ENCODE peak calls at places on chromosomes 2 and 18, in nine cellular contexts. One of them, this sample, is unnamed.

GRCh38 chr18:40938615-40939014 is 1016.4 kb upstream of the PIK3C3 start:
- DNase-seq in WTC11: no peak
- DNase-seq in cardiac fibroblast: no peak
- DNase-seq in CD8-positive, alpha-beta T cell: no peak
- DNase-seq in nephron progenitor cell: no peak
- DNase-seq in astrocyte: no peak
- DNase-seq in heart right ventricle: no peak
- DNase-seq in Calu3: no peak
- DNase-seq in kidney epithelial cell: no peak
- DNase-seq in this sample: no peak

GRCh38 chr2:199797431-199797830 is 53.6 kb downstream of the FTCDNL1 start:
- DNase-seq in kidney epithelial cell: no peak
- DNase-seq in astrocyte: no peak
- DNase-seq in WTC11: no peak
- DNase-seq in Calu3: no peak
- DNase-seq in cardiac fibroblast: no peak
- DNase-seq in CD8-positive, alpha-beta T cell: no peak
- DNase-seq in heart right ventricle: no peak
- DNase-seq in nephron progenitor cell: no peak
- DNase-seq in this sample: no peak

GRCh38 chr2:234955091-234955511 is 3.3 kb downstream of the SH3BP4 start:
- DNase-seq in nephron progenitor cell: no peak
- DNase-seq in cardiac fibroblast: no peak
- DNase-seq in heart right ventricle: no peak
- DNase-seq in WTC11: peak
- DNase-seq in astrocyte: no peak
- DNase-seq in kidney epithelial cell: no peak
- DNase-seq in Calu3: no peak
- DNase-seq in CD8-positive, alpha-beta T cell: no peak
- DNase-seq in this sample: no peak

GRCh38 chr2:63078852-63079606 is 28.4 kb downstream of the OTX1 start:
- DNase-seq in CD8-positive, alpha-beta T cell: no peak
- DNase-seq in WTC11: peak
- DNase-seq in cardiac fibroblast: peak
- DNase-seq in kidney epithelial cell: no peak
- DNase-seq in nephron progenitor cell: no peak
- DNase-seq in astrocyte: no peak
- DNase-seq in heart right ventricle: no peak
- DNase-seq in Calu3: peak
- DNase-seq in this sample: no peak

GRCh38 chr2:226514895-226515294 is 284.7 kb downstream of the IRS1 start:
- DNase-seq in cardiac fibroblast: peak
- DNase-seq in Calu3: no peak
- DNase-seq in WTC11: no peak
- DNase-seq in kidney epithelial cell: no peak
- DNase-seq in astrocyte: peak
- DNase-seq in nephron progenitor cell: no peak
- DNase-seq in CD8-positive, alpha-beta T cell: no peak
- DNase-seq in heart right ventricle: no peak
- DNase-seq in this sample: no peak

GRCh38 chr2:69767034-69767433 is 25.1 kb downstream of the ANXA4 start:
- DNase-seq in Calu3: no peak
- DNase-seq in heart right ventricle: no peak
- DNase-seq in nephron progenitor cell: no peak
- DNase-seq in CD8-positive, alpha-beta T cell: no peak
- DNase-seq in kidney epithelial cell: no peak
- DNase-seq in WTC11: no peak
- DNase-seq in astrocyte: peak
- DNase-seq in cardiac fibroblast: peak
- DNase-seq in this sample: no peak

GRCh38 chr18:36264283-36264682 is 33.2 kb upstream of the FHOD3 start:
- DNase-seq in astrocyte: no peak
- DNase-seq in Calu3: no peak
- DNase-seq in CD8-positive, alpha-beta T cell: no peak
- DNase-seq in WTC11: no peak
- DNase-seq in cardiac fibroblast: no peak
- DNase-seq in kidney epithelial cell: no peak
- DNase-seq in heart right ventricle: no peak
- DNase-seq in nephron progenitor cell: no peak
- DNase-seq in this sample: no peak

GRCh38 chr2:216736326-216736725 is 41.0 kb upstream of the IGFBP5 start:
- DNase-seq in cardiac fibroblast: no peak
- DNase-seq in kidney epithelial cell: no peak
- DNase-seq in nephron progenitor cell: no peak
- DNase-seq in WTC11: no peak
- DNase-seq in astrocyte: no peak
- DNase-seq in CD8-positive, alpha-beta T cell: no peak
- DNase-seq in heart right ventricle: no peak
- DNase-seq in Calu3: no peak
- DNase-seq in this sample: no peak

GRCh38 chr2:82857952-82858351 is 1601.1 kb downstream of the SUCLG1 start:
- DNase-seq in nephron progenitor cell: no peak
- DNase-seq in WTC11: no peak
- DNase-seq in cardiac fibroblast: no peak
- DNase-seq in astrocyte: no peak
- DNase-seq in CD8-positive, alpha-beta T cell: no peak
- DNase-seq in kidney epithelial cell: no peak
- DNase-seq in Calu3: no peak
- DNase-seq in heart right ventricle: no peak
- DNase-seq in this sample: no peak

GRCh38 chr2:108637304-108637669 is 82.0 kb upstream of the RANBP2 start:
- DNase-seq in nephron progenitor cell: no peak
- DNase-seq in heart right ventricle: no peak
- DNase-seq in cardiac fibroblast: peak
- DNase-seq in kidney epithelial cell: peak
- DNase-seq in astrocyte: peak
- DNase-seq in CD8-positive, alpha-beta T cell: no peak
- DNase-seq in WTC11: no peak
- DNase-seq in Calu3: no peak
- DNase-seq in this sample: no peak

GRCh38 chr2:3547915-3548314 is 10.2 kb downstream of the RNASEH1 start:
- DNase-seq in kidney epithelial cell: no peak
- DNase-seq in cardiac fibroblast: no peak
- DNase-seq in heart right ventricle: no peak
- DNase-seq in nephron progenitor cell: no peak
- DNase-seq in WTC11: no peak
- DNase-seq in astrocyte: no peak
- DNase-seq in CD8-positive, alpha-beta T cell: no peak
- DNase-seq in Calu3: no peak
- DNase-seq in this sample: no peak

GRCh38 chr2:212099658-212100057 is 438.9 kb downstream of the ERBB4 start:
- DNase-seq in heart right ventricle: no peak
- DNase-seq in cardiac fibroblast: no peak
- DNase-seq in astrocyte: no peak
- DNase-seq in nephron progenitor cell: no peak
- DNase-seq in Calu3: no peak
- DNase-seq in kidney epithelial cell: no peak
- DNase-seq in CD8-positive, alpha-beta T cell: no peak
- DNase-seq in WTC11: no peak
- DNase-seq in this sample: no peak

GRCh38 chr18:58977223-58977622 is 112.5 kb downstream of the ZNF532 start:
- DNase-seq in CD8-positive, alpha-beta T cell: no peak
- DNase-seq in Calu3: no peak
- DNase-seq in heart right ventricle: no peak
- DNase-seq in WTC11: no peak
- DNase-seq in kidney epithelial cell: peak
- DNase-seq in astrocyte: peak
- DNase-seq in cardiac fibroblast: peak
- DNase-seq in nephron progenitor cell: no peak
- DNase-seq in this sample: no peak

GRCh38 chr2:190843874-190844699 is 36.5 kb upstream of the GLS start:
- DNase-seq in CD8-positive, alpha-beta T cell: no peak
- DNase-seq in astrocyte: peak
- DNase-seq in WTC11: no peak
- DNase-seq in heart right ventricle: no peak
- DNase-seq in cardiac fibroblast: peak
- DNase-seq in Calu3: no peak
- DNase-seq in kidney epithelial cell: no peak
- DNase-seq in nephron progenitor cell: no peak
- DNase-seq in this sample: no peak

GRCh38 chr2:157901325-157901724 is 25.2 kb upstream of the ACVR1 start:
- DNase-seq in Calu3: no peak
- DNase-seq in cardiac fibroblast: no peak
- DNase-seq in heart right ventricle: no peak
- DNase-seq in nephron progenitor cell: no peak
- DNase-seq in astrocyte: no peak
- DNase-seq in kidney epithelial cell: no peak
- DNase-seq in WTC11: no peak
- DNase-seq in CD8-positive, alpha-beta T cell: no peak
- DNase-seq in this sample: no peak
- TF ChIP-seq CTCF in Calu3: no peak
- TF ChIP-seq CTCF in cardiac fibroblast: peak
- TF ChIP-seq CTCF in heart right ventricle: no peak
- TF ChIP-seq CTCF in nephron progenitor cell: no peak
- TF ChIP-seq CTCF in astrocyte: no peak
- TF ChIP-seq CTCF in kidney epithelial cell: peak
- TF ChIP-seq CTCF in WTC11: no peak
- TF ChIP-seq CTCF in CD8-positive, alpha-beta T cell: peak
- TF ChIP-seq CTCF in this sample: peak

GRCh38 chr2:15670469-15670868 is 78.8 kb downstream of the DDX1 start:
- DNase-seq in CD8-positive, alpha-beta T cell: no peak
- DNase-seq in WTC11: no peak
- DNase-seq in heart right ventricle: no peak
- DNase-seq in nephron progenitor cell: no peak
- DNase-seq in kidney epithelial cell: no peak
- DNase-seq in cardiac fibroblast: no peak
- DNase-seq in Calu3: no peak
- DNase-seq in astrocyte: no peak
- DNase-seq in this sample: no peak

GRCh38 chr2:15669375-15669910 is 77.8 kb downstream of the DDX1 start:
- DNase-seq in nephron progenitor cell: no peak
- DNase-seq in Calu3: no peak
- DNase-seq in WTC11: no peak
- DNase-seq in CD8-positive, alpha-beta T cell: no peak
- DNase-seq in heart right ventricle: no peak
- DNase-seq in kidney epithelial cell: no peak
- DNase-seq in astrocyte: no peak
- DNase-seq in cardiac fibroblast: no peak
- DNase-seq in this sample: no peak

GRCh38 chr2:15671842-15672815 is 80.5 kb downstream of the DDX1 start:
- DNase-seq in nephron progenitor cell: no peak
- DNase-seq in WTC11: no peak
- DNase-seq in CD8-positive, alpha-beta T cell: no peak
- DNase-seq in kidney epithelial cell: no peak
- DNase-seq in heart right ventricle: no peak
- DNase-seq in astrocyte: no peak
- DNase-seq in cardiac fibroblast: no peak
- DNase-seq in Calu3: no peak
- DNase-seq in this sample: no peak

GRCh38 chr2:15671409-15671808 is 79.7 kb downstream of the DDX1 start:
- DNase-seq in cardiac fibroblast: no peak
- DNase-seq in WTC11: no peak
- DNase-seq in CD8-positive, alpha-beta T cell: no peak
- DNase-seq in nephron progenitor cell: no peak
- DNase-seq in kidney epithelial cell: no peak
- DNase-seq in astrocyte: no peak
- DNase-seq in Calu3: no peak
- DNase-seq in heart right ventricle: no peak
- DNase-seq in this sample: no peak

GRCh38 chr2:15670981-15671380 is 79.3 kb downstream of the DDX1 start:
- DNase-seq in CD8-positive, alpha-beta T cell: no peak
- DNase-seq in cardiac fibroblast: no peak
- DNase-seq in nephron progenitor cell: no peak
- DNase-seq in WTC11: no peak
- DNase-seq in Calu3: no peak
- DNase-seq in kidney epithelial cell: no peak
- DNase-seq in astrocyte: no peak
- DNase-seq in heart right ventricle: no peak
- DNase-seq in this sample: no peak
- TF ChIP-seq CTCF in CD8-positive, alpha-beta T cell: no peak
- TF ChIP-seq CTCF in cardiac fibroblast: no peak
- TF ChIP-seq CTCF in nephron progenitor cell: no peak
- TF ChIP-seq CTCF in WTC11: no peak
- TF ChIP-seq CTCF in Calu3: no peak
- TF ChIP-seq CTCF in kidney epithelial cell: no peak
- TF ChIP-seq CTCF in astrocyte: no peak
- TF ChIP-seq CTCF in heart right ventricle: no peak
- TF ChIP-seq CTCF in this sample: no peak

GRCh38 chr2:10305715-10306114 is 3.0 kb downstream of the HPCAL1 start:
- DNase-seq in CD8-positive, alpha-beta T cell: peak
- DNase-seq in Calu3: peak
- DNase-seq in heart right ventricle: no peak
- DNase-seq in astrocyte: no peak
- DNase-seq in nephron progenitor cell: peak
- DNase-seq in kidney epithelial cell: no peak
- DNase-seq in cardiac fibroblast: no peak
- DNase-seq in WTC11: peak
- DNase-seq in this sample: no peak
- TF ChIP-seq CTCF in CD8-positive, alpha-beta T cell: no peak
- TF ChIP-seq CTCF in Calu3: no peak
- TF ChIP-seq CTCF in heart right ventricle: no peak
- TF ChIP-seq CTCF in astrocyte: no peak
- TF ChIP-seq CTCF in nephron progenitor cell: no peak
- TF ChIP-seq CTCF in kidney epithelial cell: peak
- TF ChIP-seq CTCF in cardiac fibroblast: no peak
- TF ChIP-seq CTCF in WTC11: no peak
- TF ChIP-seq CTCF in this sample: peak

GRCh38 chr2:65762068-65762467 is 329.7 kb upstream of the SPRED2 start:
- DNase-seq in kidney epithelial cell: no peak
- DNase-seq in cardiac fibroblast: no peak
- DNase-seq in nephron progenitor cell: no peak
- DNase-seq in astrocyte: no peak
- DNase-seq in CD8-positive, alpha-beta T cell: no peak
- DNase-seq in heart right ventricle: no peak
- DNase-seq in Calu3: no peak
- DNase-seq in WTC11: no peak
- DNase-seq in this sample: no peak

GRCh38 chr2:65766768-65767267 is 334.4 kb upstream of the SPRED2 start:
- DNase-seq in Calu3: no peak
- DNase-seq in heart right ventricle: no peak
- DNase-seq in astrocyte: no peak
- DNase-seq in WTC11: no peak
- DNase-seq in cardiac fibroblast: no peak
- DNase-seq in CD8-positive, alpha-beta T cell: no peak
- DNase-seq in nephron progenitor cell: no peak
- DNase-seq in kidney epithelial cell: no peak
- DNase-seq in this sample: no peak
- TF ChIP-seq CTCF in Calu3: no peak
- TF ChIP-seq CTCF in heart right ventricle: no peak
- TF ChIP-seq CTCF in astrocyte: no peak
- TF ChIP-seq CTCF in WTC11: no peak
- TF ChIP-seq CTCF in cardiac fibroblast: no peak
- TF ChIP-seq CTCF in CD8-positive, alpha-beta T cell: no peak
- TF ChIP-seq CTCF in nephron progenitor cell: no peak
- TF ChIP-seq CTCF in kidney epithelial cell: no peak
- TF ChIP-seq CTCF in this sample: no peak

DNA sequence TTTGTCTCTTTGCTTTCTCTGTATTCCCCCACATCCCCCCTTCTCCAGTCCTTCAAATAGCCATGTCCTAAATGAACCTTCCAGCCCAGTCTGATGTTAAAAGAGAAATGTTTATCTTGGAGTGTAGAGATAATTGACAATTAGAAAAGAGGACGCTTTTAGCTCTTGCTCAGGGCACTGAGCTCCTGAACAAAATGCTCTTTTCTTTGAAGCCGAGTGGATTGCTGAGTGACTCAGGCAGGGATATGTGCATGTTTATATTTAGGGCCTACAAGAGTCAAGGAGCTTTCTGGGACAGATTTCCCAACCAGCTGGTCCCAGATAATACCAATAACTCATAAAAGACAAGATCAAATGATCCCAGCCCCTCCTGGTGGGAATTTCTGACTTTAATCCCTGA is 88.0 kb upstream of the SETBP1 start:
- DNase-seq in heart right ventricle: no peak
- DNase-seq in kidney epithelial cell: no peak
- DNase-seq in cardiac fibroblast: peak
- DNase-seq in WTC11: no peak
- DNase-seq in CD8-positive, alpha-beta T cell: no peak
- DNase-seq in astrocyte: peak
- DNase-seq in Calu3: no peak
- DNase-seq in nephron progenitor cell: no peak
- DNase-seq in this sample: no peak
- TF ChIP-seq CTCF in heart right ventricle: no peak
- TF ChIP-seq CTCF in kidney epithelial cell: no peak
- TF ChIP-seq CTCF in cardiac fibroblast: no peak
- TF ChIP-seq CTCF in WTC11: no peak
- TF ChIP-seq CTCF in CD8-positive, alpha-beta T cell: no peak
- TF ChIP-seq CTCF in astrocyte: no peak
- TF ChIP-seq CTCF in Calu3: no peak
- TF ChIP-seq CTCF in nephron progenitor cell: no peak
- TF ChIP-seq CTCF in this sample: no peak